ENCODE peak calls at places on chromosomes 2 and 18, in four cellular contexts. A is neuronal stem cell, M is fibroblast of lung, U is NT2/D1. F is an unnamed sample. For H3K27me3 and H3K36me3, the result is how much of the 10 kb centered on the place peaks cover.

GRCh38 chr18:55768255-55768654 is 180.3 kb upstream of the TCF4 start:
- DNase-seq in A (no peak), U (peak), M (peak), F (no peak)

GRCh38 chr2:40227200-40227599 is 224.7 kb downstream of the SLC8A1 start:
- DNase-seq in M (peak), A (no peak), U (no peak), F (no peak)

GRCh38 chr2:235765181-235765820 is 271.5 kb downstream of the AGAP1 start:
- DNase-seq in M (peak), A (no peak), U (no peak), F (no peak)

GRCh38 chr2:144215701-144216675 is 303.9 kb downstream of the ZEB2 start:
- DNase-seq in U (no peak), M (no peak), A (no peak), F (no peak)

GRCh38 chr2:15626967-15627366 is 35.3 kb downstream of the DDX1 start:
- DNase-seq in A (no peak), M (no peak), U (no peak), F (no peak)

GRCh38 chr2:139911150-139911549 is 1131.0 kb upstream of the NXPH2 start:
- DNase-seq in M (peak), U (no peak), A (no peak), F (no peak)

GRCh38 chr2:33322099-33322498 is 154.3 kb upstream of the RASGRP3 start:
- DNase-seq in M (peak), U (no peak), A (no peak), F (no peak)

GRCh38 chr2:134721596-134721995 is 2.8 kb upstream of the TMEM163 start:
- DNase-seq in U (no peak), A (no peak), M (no peak), F (no peak)

GRCh38 chr2:238939521-238940403 is 91.9 kb downstream of the TWIST2 start:
- DNase-seq in U (no peak), M (no peak), A (no peak), F (no peak)

GRCh38 chr2:217616936-217617335 is 385.9 kb downstream of the TNS1 start:
- DNase-seq in M (peak), U (no peak), A (no peak), F (no peak)

GRCh38 chr18:63249781-63250180 is 69.8 kb downstream of the BCL2 start:
- DNase-seq in M (no peak), A (no peak), U (no peak), F (no peak)

GRCh38 chr2:191657977-191658376 is 20.0 kb upstream of the NABP1 start:
- DNase-seq in U (no peak), A (no peak), M (peak), F (no peak)

GRCh38 chr2:23480991-23481797 is 96.2 kb downstream of the KLHL29 start:
- DNase-seq in A (no peak), M (peak), U (peak), F (no peak)

DNA sequence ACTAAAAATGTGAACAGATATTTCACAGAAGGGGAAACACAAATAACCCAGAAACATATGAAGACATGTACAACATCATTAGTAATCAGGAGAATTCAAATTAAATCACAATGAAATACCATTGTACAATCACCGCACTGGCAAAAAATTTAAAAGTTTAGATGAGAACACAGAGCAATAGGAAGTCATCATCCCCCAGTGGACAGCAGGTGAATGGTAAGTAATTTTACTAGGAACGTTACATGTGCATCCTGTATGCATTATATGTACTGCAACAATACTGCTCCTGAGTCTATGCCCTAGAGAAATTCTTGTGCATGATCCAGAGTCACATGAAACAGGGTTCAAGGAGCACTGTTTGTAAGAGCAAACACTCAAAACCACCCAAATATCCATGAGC is 713.8 kb downstream of the NRXN1 start:
- DNase-seq in A (no peak), M (no peak), U (no peak), F (no peak)
- H3K27me3 ChIP-seq in A (under half), M (under half), U (under half), F (under half)

GRCh38 chr18:57630002-57630758 is 8.5 kb upstream of the NARS1 start:
- DNase-seq in U (peak), A (peak), M (peak), F (peak)
- H3K36me3 ChIP-seq in U (under half), A (under half), M (under half), F (under half)

DNA sequence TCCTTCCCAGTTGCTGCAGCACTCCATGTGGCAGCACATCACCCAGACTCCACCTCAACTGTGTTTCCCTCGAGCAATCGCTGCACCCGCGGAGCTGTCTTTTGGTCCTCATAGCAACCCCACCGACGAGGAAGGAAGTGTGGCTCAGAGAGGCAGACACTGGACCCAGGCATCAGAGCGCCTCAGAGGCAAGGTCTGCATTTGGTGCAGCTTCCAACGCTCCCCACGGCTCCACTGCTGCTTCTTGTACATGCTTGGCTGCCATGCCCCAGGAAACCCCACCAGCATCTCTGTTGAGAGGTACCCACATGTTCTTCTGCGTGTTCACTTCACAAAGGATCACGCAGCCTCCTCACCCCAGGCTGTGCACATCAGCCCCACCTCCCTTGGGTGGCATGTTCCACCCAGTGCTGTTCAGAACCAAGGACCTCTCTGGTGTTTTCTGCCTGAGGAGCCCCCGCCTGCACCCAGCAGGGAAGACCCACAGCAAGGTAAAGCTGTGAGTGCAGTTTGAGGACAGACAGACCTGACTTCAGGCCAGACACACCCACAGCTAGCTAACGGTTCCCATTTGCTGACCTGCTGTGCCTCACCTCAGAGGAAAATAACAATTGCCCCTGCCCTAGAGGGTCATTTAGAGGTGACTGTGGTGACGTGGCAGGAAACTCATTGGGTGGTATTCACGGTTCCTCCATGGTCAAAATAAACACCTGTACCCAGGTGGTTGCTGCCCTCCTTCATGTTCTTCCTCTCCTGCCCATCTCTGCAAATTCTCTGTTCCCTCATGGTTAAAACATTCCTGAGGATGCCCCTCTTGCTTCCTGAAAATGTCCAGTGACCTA is 326.3 kb upstream of the MYT1L start:
- DNase-seq in M (no peak), U (no peak), A (no peak), F (no peak)
- H3K9ac ChIP-seq in M (no peak), U (no peak), A (no peak), F (no peak)

DNA sequence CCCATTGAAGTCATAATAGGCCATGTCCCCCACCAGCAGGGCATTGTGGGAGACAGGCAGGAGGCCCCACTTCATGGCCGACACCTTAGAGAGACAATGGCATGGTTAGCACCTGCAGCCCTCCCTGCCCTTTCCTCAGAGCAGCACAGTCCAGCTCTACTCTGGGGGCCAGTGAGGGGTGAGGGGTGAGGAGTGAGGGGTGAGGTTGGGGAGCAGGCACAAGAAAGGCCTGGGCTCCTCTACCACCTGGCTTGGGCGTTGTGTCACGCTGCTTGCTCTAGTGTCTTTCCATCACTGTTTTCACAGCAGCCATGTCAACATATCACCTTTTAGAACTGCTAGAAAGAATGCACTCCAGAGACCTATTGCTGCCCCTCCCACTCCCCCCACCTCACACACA is 77.2 kb downstream of the ADD2 start:
- DNase-seq in A (no peak), U (no peak), M (no peak), F (no peak)
- H3K27me3 ChIP-seq in A (under half), U (under half), M (under half), F (under half)

GRCh38 chr18:50274044-50274442 is 7.3 kb downstream of the MBD1 start:
- DNase-seq in A (no peak), U (no peak), M (no peak), F (no peak)
- H3K36me3 ChIP-seq in A (half or more), U (half or more), M (under half), F (under half)

DNA sequence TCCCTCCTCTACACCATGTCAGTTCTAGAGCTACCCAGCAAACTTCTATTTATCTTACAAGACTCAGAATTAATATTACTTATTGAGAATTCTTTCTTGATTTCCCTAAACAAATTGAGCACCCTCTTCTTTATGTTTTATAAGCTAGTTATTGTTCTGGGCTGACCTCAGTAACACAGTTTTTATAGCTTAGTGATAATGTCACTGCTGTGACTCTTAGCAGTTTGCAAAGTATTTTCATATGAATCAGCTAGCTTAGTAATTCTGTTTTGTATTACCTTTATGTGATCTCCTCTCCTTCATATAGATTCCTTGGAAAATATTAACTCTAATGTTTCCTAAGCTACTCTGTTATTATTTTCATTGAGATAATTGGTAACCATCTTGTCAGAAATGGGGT is 114.9 kb downstream of the PMS1 start:
- DNase-seq in A (no peak), U (no peak), M (no peak), F (no peak)
- H3K9ac ChIP-seq in A (no peak), U (no peak), M (no peak), F (no peak)